ENCODE peak calls at places on chromosomes 5 and 9, in four cellular contexts. K is H9, A is mesendoderm, M is H1. B is an unnamed sample.

GRCh38 chr5:2921651-2922050 is 170.2 kb upstream of the IRX2 start:
- DNase-seq in K (no peak), A (no peak), M (no peak), B (no peak)

GRCh38 chr9:135508211-135508820 is 7.8 kb downstream of the MRPS2 start:
- DNase-seq in K (peak), A (no peak), M (no peak), B (no peak)

GRCh38 chr5:71923755-71924154 is 183.5 kb upstream of the MAP1B start:
- DNase-seq in K (no peak), A (peak), M (no peak), B (no peak)

GRCh38 chr5:73748510-73749410 is 122.8 kb downstream of the ARHGEF28 start:
- DNase-seq in K (peak), A (no peak), M (no peak), B (peak)

GRCh38 chr5:81020478-81021167 is 60.5 kb downstream of the RASGRF2 start:
- DNase-seq in K (no peak), A (peak), M (no peak), B (peak)

GRCh38 chr9:95753762-95754465 is 121.6 kb upstream of the ERCC6L2 start:
- DNase-seq in K (no peak), A (no peak), M (no peak), B (no peak)

GRCh38 chr9:14373319-14373632 is 59.3 kb upstream of the NFIB start:
- DNase-seq in K (no peak), A (no peak), M (no peak), B (peak)

GRCh38 chr9:9752722-9753121 is 860.1 kb downstream of the PTPRD start:
- DNase-seq in K (no peak), A (no peak), M (no peak), B (no peak)

GRCh38 chr5:92064993-92065392 is 681.9 kb upstream of the ARRDC3 start:
- DNase-seq in K (no peak), A (no peak), M (no peak), B (no peak)

GRCh38 chr5:78004559-78004958 is 228.4 kb upstream of the TBCA start:
- DNase-seq in K (no peak), A (no peak), M (no peak), B (peak)

GRCh38 chr9:75238311-75238976 is 150.1 kb downstream of the OSTF1 start:
- DNase-seq in K (peak), A (peak), M (peak), B (peak)

GRCh38 chr5:17360879-17361278 is 137.2 kb upstream of the TAF11L2 start:
- DNase-seq in K (no peak), A (peak), M (no peak), B (no peak)

GRCh38 chr5:102681403-102681983 is 73.6 kb upstream of the PAM start:
- DNase-seq in K (peak), A (peak), M (peak), B (peak)

GRCh38 chr5:111299831-111300432 is 75.7 kb downstream of the CAMK4 start:
- DNase-seq in K (no peak), A (no peak), M (no peak), B (no peak)

GRCh38 chr5:159965031-159965837 is 43.7 kb upstream of the TTC1 start:
- DNase-seq in K (peak), A (peak), M (no peak), B (peak)

GRCh38 chr9:105044458-105044857 is 116.5 kb upstream of the ABCA1 start:
- DNase-seq in K (no peak), A (no peak), M (no peak), B (no peak)

GRCh38 chr5:82351754-82352145 is 73.6 kb upstream of the RPS23 start:
- DNase-seq in K (no peak), A (peak), M (no peak), B (peak)

GRCh38 chr5:1312206-1312605 is 17.3 kb upstream of the TERT start:
- DNase-seq in K (no peak), A (no peak), M (no peak), B (no peak)

GRCh38 chr5:65738305-65738704 is 16.3 kb downstream of the NLN start:
- DNase-seq in K (no peak), A (no peak), M (no peak), B (no peak)

GRCh38 chr9:73683862-73684591 is 532.4 kb downstream of the ANXA1 start:
- DNase-seq in K (peak), A (peak), M (peak), B (no peak)

GRCh38 chr5:54646285-54647101 is 128.9 kb downstream of the SNX18 start:
- DNase-seq in K (peak), A (peak), M (peak), B (peak)

GRCh38 chr5:149489605-149490037 is 61.6 kb downstream of the CSNK1A1 start:
- DNase-seq in K (no peak), A (no peak), M (no peak), B (peak)

GRCh38 chr5:452856-453710 is 10.1 kb downstream of the EXOC3 start:
- DNase-seq in K (peak), A (no peak), M (no peak), B (no peak)

GRCh38 chr5:172731286-172732073 is 39.5 kb downstream of the DUSP1 start:
- DNase-seq in K (no peak), A (peak), M (no peak), B (no peak)

GRCh38 chr9:81588148-81588874 is 101.0 kb downstream of the TLE1 start:
- DNase-seq in K (no peak), A (no peak), M (no peak), B (peak)

GRCh38 chr5:55226027-55226933 is 835 bp downstream of the MCIDAS start:
- DNase-seq in K (peak), A (peak), M (peak), B (peak)

GRCh38 chr9:129052592-129052991 is 16.2 kb downstream of the MIGA2 start:
- DNase-seq in K (no peak), A (no peak), M (no peak), B (no peak)

GRCh38 chr5:15932066-15932465 is 247.5 kb downstream of the MARCHF11 start:
- DNase-seq in K (no peak), A (no peak), M (no peak), B (no peak)

GRCh38 chr9:129939426-129939825 is 103.6 kb downstream of the FNBP1 start:
- DNase-seq in K (no peak), A (no peak), M (no peak), B (no peak)

GRCh38 chr5:132813599-132814440 is 718 bp downstream of the SOWAHA start:
- DNase-seq in K (peak), A (peak), M (no peak), B (no peak)

GRCh38 chr5:175022286-175022685 is 297.9 kb downstream of the MSX2 start:
- DNase-seq in K (no peak), A (no peak), M (no peak), B (no peak)

GRCh38 chr5:168936511-168936910 is 357.3 kb upstream of the PANK3 start:
- DNase-seq in K (no peak), A (no peak), M (no peak), B (no peak)

GRCh38 chr5:65961644-65962043 is 35.3 kb downstream of the ERBIN start:
- DNase-seq in K (no peak), A (peak), M (no peak), B (peak)

GRCh38 chr9:87498046-87498815 is 564 bp downstream of the DAPK1 start:
- DNase-seq in K (peak), A (peak), M (no peak), B (no peak)

GRCh38 chr5:139646912-139647391 is 1.2 kb upstream of the CXXC5 start:
- DNase-seq in K (no peak), A (peak), M (no peak), B (no peak)

GRCh38 chr5:126872558-126873349 is 95.8 kb downstream of the LMNB1 start:
- DNase-seq in K (no peak), A (no peak), M (no peak), B (no peak)

GRCh38 chr5:126868338-126868737 is 91.4 kb downstream of the LMNB1 start:
- DNase-seq in K (no peak), A (no peak), M (no peak), B (no peak)

GRCh38 chr5:126868961-126869451 is 92.1 kb downstream of the LMNB1 start:
- DNase-seq in K (peak), A (peak), M (no peak), B (peak)

GRCh38 chr5:126875303-126875785 is 98.4 kb downstream of the LMNB1 start:
- DNase-seq in K (no peak), A (peak), M (no peak), B (no peak)

GRCh38 chr5:126871441-126871840 is 94.5 kb downstream of the LMNB1 start:
- DNase-seq in K (no peak), A (no peak), M (no peak), B (no peak)
- H3K56ac ChIP-seq in K (no peak), A (no peak), M (no peak), B (no peak)

GRCh38 chr9:97374811-97375210 is 37.1 kb upstream of the TDRD7 start:
- DNase-seq in K (no peak), A (no peak), M (no peak), B (no peak)
- H3K56ac ChIP-seq in K (no peak), A (no peak), M (no peak), B (no peak)

DNA sequence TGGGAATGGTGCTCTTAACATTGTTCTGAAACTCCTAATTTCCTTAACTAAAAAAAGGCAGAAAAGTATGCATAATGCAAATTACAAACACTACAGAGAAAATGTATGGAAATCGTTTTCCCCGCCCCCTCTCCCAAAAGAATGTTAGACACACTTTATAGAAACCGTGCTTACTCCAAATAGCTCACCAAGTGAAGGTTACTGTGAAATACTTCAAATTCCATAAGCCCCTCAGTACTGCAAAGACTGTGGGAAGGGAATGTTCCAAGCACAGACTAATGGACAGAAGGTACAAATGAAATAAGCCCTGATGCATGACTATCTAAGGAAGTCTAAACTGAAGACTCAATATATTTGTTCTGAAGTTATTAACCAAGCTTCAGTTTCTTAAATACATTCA is 12.5 kb downstream of the MAPKAP1 start:
- DNase-seq in K (no peak), A (peak), M (no peak), B (peak)
- H3K56ac ChIP-seq in K (no peak), A (no peak), M (peak), B (no peak)

DNA sequence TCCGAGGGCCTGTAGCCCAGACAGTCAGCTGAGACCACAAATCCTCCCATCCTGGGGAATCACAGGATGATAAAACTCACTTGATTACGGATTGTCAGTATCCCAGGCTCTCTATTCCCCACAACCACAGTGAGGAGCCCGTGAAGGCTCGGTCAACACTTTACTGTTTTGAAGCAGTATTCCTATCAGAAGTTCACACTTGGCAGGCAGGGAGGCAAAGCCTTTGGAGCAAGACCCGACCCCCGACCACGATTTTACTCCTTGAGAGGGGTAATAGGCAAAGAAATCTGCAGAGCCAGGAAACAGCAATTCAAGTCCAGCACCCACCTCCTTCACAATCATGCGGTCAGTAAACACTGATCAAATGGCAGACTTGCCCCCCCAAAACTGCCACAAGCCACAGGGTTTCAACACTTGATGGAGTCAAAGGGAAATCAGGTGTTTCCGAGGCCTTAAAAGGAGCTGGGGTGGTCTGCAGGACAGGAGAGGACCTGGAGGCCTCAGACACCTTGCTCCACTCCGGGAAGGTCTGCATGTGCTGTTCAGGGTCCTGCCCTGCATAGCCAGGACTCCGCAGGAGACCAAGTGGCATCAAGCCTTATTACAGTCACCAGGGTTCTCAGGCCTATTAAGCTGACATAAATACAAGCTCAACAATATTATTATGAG is 25.2 kb downstream of the BICD2 start:
- DNase-seq in K (no peak), A (no peak), M (no peak), B (no peak)
- H3K56ac ChIP-seq in K (no peak), A (no peak), M (no peak), B (no peak)

GRCh38 chr9:99832558-99832864 is 10.8 kb downstream of the NR4A3 start:
- DNase-seq in K (no peak), A (no peak), M (no peak), B (no peak)

GRCh38 chr9:99833735-99834134 is 12.1 kb downstream of the NR4A3 start:
- DNase-seq in K (no peak), A (peak), M (no peak), B (peak)

GRCh38 chr9:99835142-99835541 is 13.5 kb downstream of the NR4A3 start:
- DNase-seq in K (no peak), A (no peak), M (no peak), B (no peak)

GRCh38 chr9:99834474-99834873 is 12.8 kb downstream of the NR4A3 start:
- DNase-seq in K (no peak), A (peak), M (no peak), B (no peak)

DNA sequence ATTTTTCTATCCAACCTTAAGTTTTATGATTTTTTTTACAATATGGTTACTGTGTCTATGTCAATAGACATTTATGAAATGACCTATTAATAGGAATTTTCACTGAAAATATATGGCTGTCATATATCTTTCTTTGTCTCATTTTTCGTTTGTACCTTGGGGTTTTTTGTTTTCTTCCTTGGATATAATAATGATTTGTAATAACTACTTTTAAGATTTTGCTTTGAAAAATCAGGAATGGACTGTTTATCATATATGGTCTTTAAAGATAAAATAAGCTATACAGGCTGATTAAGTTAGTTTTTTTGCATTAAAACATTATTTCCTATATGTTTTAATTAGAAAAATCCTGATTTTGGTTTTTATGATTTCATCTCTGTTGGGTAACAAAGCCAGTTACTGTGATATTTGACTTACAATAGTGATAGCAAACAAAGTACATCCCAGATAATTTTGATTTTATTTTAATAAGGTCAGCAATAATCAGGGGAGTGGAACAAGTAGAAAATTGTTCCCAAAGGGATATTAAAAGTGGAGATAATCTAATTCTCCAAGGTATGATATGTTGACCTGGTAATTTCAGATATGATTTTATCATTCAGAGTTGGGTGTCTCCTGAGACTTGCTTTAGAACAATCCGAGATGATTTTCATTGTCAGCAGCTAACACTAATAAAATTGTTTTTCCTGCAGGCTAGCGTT is 10.3 kb downstream of the NR4A3 start:
- DNase-seq in K (no peak), A (no peak), M (no peak), B (no peak)
- H3K56ac ChIP-seq in K (no peak), A (no peak), M (no peak), B (no peak)

GRCh38 chr5:180119886-180120220 is 48.3 kb upstream of the RNF130 start:
- DNase-seq in K (no peak), A (no peak), M (no peak), B (no peak)

GRCh38 chr5:180120221-180121101 is 48.9 kb upstream of the RNF130 start:
- DNase-seq in K (peak), A (no peak), M (no peak), B (no peak)

GRCh38 chr5:180119031-180119885 is 47.7 kb upstream of the RNF130 start:
- DNase-seq in K (no peak), A (no peak), M (no peak), B (no peak)

GRCh38 chr5:180121799-180122198 is 50.2 kb upstream of the RNF130 start:
- DNase-seq in K (no peak), A (no peak), M (no peak), B (no peak)

GRCh38 chr5:180122875-180123274 is 51.3 kb upstream of the RNF130 start:
- DNase-seq in K (no peak), A (no peak), M (no peak), B (no peak)
- H3K56ac ChIP-seq in K (no peak), A (no peak), M (no peak), B (no peak)